ENCODE peak calls at places on chromosome 16, in eight cellular contexts. One of them, this sample, is unnamed.

GRCh38 chr16:24318670-24319069 is 62.5 kb downstream of the CACNG3 start:
- DNase-seq in tibial nerve: no peak
- DNase-seq in RWPE1: no peak
- DNase-seq in activated B cell treated with CpG ODN at 0.5 μM for 24 hours: no peak
- DNase-seq in thoracic aorta: no peak
- DNase-seq in mammary epithelial cell: no peak
- DNase-seq in body of pancreas: no peak
- DNase-seq in BJ: no peak
- DNase-seq in this sample: no peak

GRCh38 chr16:51762081-51762995 is 611.3 kb upstream of the SALL1 start:
- DNase-seq in tibial nerve: peak; percentile 48
- DNase-seq in RWPE1: peak; percentile 55
- DNase-seq in activated B cell treated with CpG ODN at 0.5 μM for 24 hours: peak; percentile 18
- DNase-seq in thoracic aorta: no peak
- DNase-seq in mammary epithelial cell: peak; percentile 49
- DNase-seq in body of pancreas: peak; percentile 78
- DNase-seq in BJ: peak; percentile 2
- DNase-seq in this sample: peak; percentile 88

GRCh38 chr16:50821586-50821985 is 79.7 kb downstream of the CYLD start:
- DNase-seq in tibial nerve: no peak
- DNase-seq in RWPE1: no peak
- DNase-seq in activated B cell treated with CpG ODN at 0.5 μM for 24 hours: no peak
- DNase-seq in thoracic aorta: no peak
- DNase-seq in mammary epithelial cell: no peak
- DNase-seq in body of pancreas: no peak
- DNase-seq in BJ: no peak
- DNase-seq in this sample: peak; percentile 42

GRCh38 chr16:12874135-12874534 is 27.3 kb upstream of the SHISA9 start:
- DNase-seq in tibial nerve: no peak
- DNase-seq in RWPE1: peak; percentile 67
- DNase-seq in activated B cell treated with CpG ODN at 0.5 μM for 24 hours: no peak
- DNase-seq in thoracic aorta: no peak
- DNase-seq in mammary epithelial cell: peak; percentile 73
- DNase-seq in body of pancreas: no peak
- DNase-seq in BJ: peak; percentile 29
- DNase-seq in this sample: no peak

GRCh38 chr16:70444249-70445063 is 5.6 kb upstream of the ST3GAL2 start:
- DNase-seq in tibial nerve: no peak
- DNase-seq in RWPE1: no peak
- DNase-seq in activated B cell treated with CpG ODN at 0.5 μM for 24 hours: no peak
- DNase-seq in thoracic aorta: no peak
- DNase-seq in mammary epithelial cell: no peak
- DNase-seq in body of pancreas: no peak
- DNase-seq in BJ: no peak
- DNase-seq in this sample: no peak

GRCh38 chr16:9859706-9860105 is 322.5 kb downstream of the GRIN2A start:
- DNase-seq in tibial nerve: no peak
- DNase-seq in RWPE1: no peak
- DNase-seq in activated B cell treated with CpG ODN at 0.5 μM for 24 hours: no peak
- DNase-seq in thoracic aorta: no peak
- DNase-seq in mammary epithelial cell: no peak
- DNase-seq in body of pancreas: no peak
- DNase-seq in BJ: no peak
- DNase-seq in this sample: no peak

GRCh38 chr16:71933913-71934696 is 38.8 kb downstream of the IST1 start:
- DNase-seq in tibial nerve: no peak
- DNase-seq in RWPE1: no peak
- DNase-seq in activated B cell treated with CpG ODN at 0.5 μM for 24 hours: no peak
- DNase-seq in thoracic aorta: no peak
- DNase-seq in mammary epithelial cell: peak; percentile 25
- DNase-seq in body of pancreas: no peak
- DNase-seq in BJ: no peak
- DNase-seq in this sample: no peak

GRCh38 chr16:85330694-85331188 is 218.5 kb upstream of the CIBAR2 start:
- DNase-seq in tibial nerve: no peak
- DNase-seq in RWPE1: peak; percentile 61
- DNase-seq in activated B cell treated with CpG ODN at 0.5 μM for 24 hours: no peak
- DNase-seq in thoracic aorta: no peak
- DNase-seq in mammary epithelial cell: peak; percentile 61
- DNase-seq in body of pancreas: peak; percentile 70
- DNase-seq in BJ: peak; percentile 44
- DNase-seq in this sample: no peak

GRCh38 chr16:73053379-73054130 is 5.6 kb upstream of the ZFHX3 start:
- DNase-seq in tibial nerve: no peak
- DNase-seq in RWPE1: peak; percentile 84
- DNase-seq in activated B cell treated with CpG ODN at 0.5 μM for 24 hours: no peak
- DNase-seq in thoracic aorta: no peak
- DNase-seq in mammary epithelial cell: peak; percentile 32
- DNase-seq in body of pancreas: no peak
- DNase-seq in BJ: no peak
- DNase-seq in this sample: no peak

GRCh38 chr16:78775161-78775561 is 675.7 kb downstream of the WWOX start:
- DNase-seq in tibial nerve: no peak
- DNase-seq in RWPE1: no peak
- DNase-seq in activated B cell treated with CpG ODN at 0.5 μM for 24 hours: no peak
- DNase-seq in thoracic aorta: no peak
- DNase-seq in mammary epithelial cell: no peak
- DNase-seq in body of pancreas: no peak
- DNase-seq in BJ: no peak
- DNase-seq in this sample: no peak

GRCh38 chr16:27377666-27378485 is 24.1 kb upstream of the IL21R start:
- DNase-seq in tibial nerve: no peak
- DNase-seq in RWPE1: no peak
- DNase-seq in activated B cell treated with CpG ODN at 0.5 μM for 24 hours: no peak
- DNase-seq in thoracic aorta: no peak
- DNase-seq in mammary epithelial cell: no peak
- DNase-seq in body of pancreas: no peak
- DNase-seq in BJ: no peak
- DNase-seq in this sample: no peak

GRCh38 chr16:24525970-24526559 is 13.3 kb upstream of the RBBP6 start:
- DNase-seq in tibial nerve: no peak
- DNase-seq in RWPE1: peak; percentile 87
- DNase-seq in activated B cell treated with CpG ODN at 0.5 μM for 24 hours: no peak
- DNase-seq in thoracic aorta: no peak
- DNase-seq in mammary epithelial cell: peak; percentile 54
- DNase-seq in body of pancreas: peak; percentile 41
- DNase-seq in BJ: peak; percentile 71
- DNase-seq in this sample: peak; percentile 31

GRCh38 chr16:68782198-68783174 is 45.4 kb downstream of the CDH1 start:
- DNase-seq in tibial nerve: no peak
- DNase-seq in RWPE1: no peak
- DNase-seq in activated B cell treated with CpG ODN at 0.5 μM for 24 hours: no peak
- DNase-seq in thoracic aorta: no peak
- DNase-seq in mammary epithelial cell: no peak
- DNase-seq in body of pancreas: no peak
- DNase-seq in BJ: no peak
- DNase-seq in this sample: no peak

GRCh38 chr16:22206013-22206846 is at the start of gene EEF2K:
- DNase-seq in tibial nerve: peak; percentile 86
- DNase-seq in RWPE1: peak; percentile 93
- DNase-seq in activated B cell treated with CpG ODN at 0.5 μM for 24 hours: peak; percentile 75
- DNase-seq in thoracic aorta: peak; percentile 81
- DNase-seq in mammary epithelial cell: peak; percentile 94
- DNase-seq in body of pancreas: peak; percentile 97
- DNase-seq in BJ: peak; percentile 68
- DNase-seq in this sample: peak; percentile 92

GRCh38 chr16:87050142-87050541 is 267.1 kb downstream of the C16orf95 start:
- DNase-seq in tibial nerve: no peak
- DNase-seq in RWPE1: no peak
- DNase-seq in activated B cell treated with CpG ODN at 0.5 μM for 24 hours: no peak
- DNase-seq in thoracic aorta: no peak
- DNase-seq in mammary epithelial cell: no peak
- DNase-seq in body of pancreas: no peak
- DNase-seq in BJ: no peak
- DNase-seq in this sample: no peak

GRCh38 chr16:58733671-58734458 is at the start of gene GOT2:
- DNase-seq in tibial nerve: peak; percentile 35
- DNase-seq in RWPE1: peak; percentile 82
- DNase-seq in activated B cell treated with CpG ODN at 0.5 μM for 24 hours: peak; percentile 77
- DNase-seq in thoracic aorta: peak; percentile 13
- DNase-seq in mammary epithelial cell: peak; percentile 90
- DNase-seq in body of pancreas: peak; percentile 78
- DNase-seq in BJ: peak; percentile 40
- DNase-seq in this sample: peak; percentile 90

GRCh38 chr16:69741951-69742904 is 12.5 kb downstream of the NOB1 start:
- DNase-seq in tibial nerve: peak; percentile 86
- DNase-seq in RWPE1: no peak
- DNase-seq in activated B cell treated with CpG ODN at 0.5 μM for 24 hours: no peak
- DNase-seq in thoracic aorta: no peak
- DNase-seq in mammary epithelial cell: peak; percentile 69
- DNase-seq in body of pancreas: peak; percentile 69
- DNase-seq in BJ: no peak
- DNase-seq in this sample: no peak

DNA sequence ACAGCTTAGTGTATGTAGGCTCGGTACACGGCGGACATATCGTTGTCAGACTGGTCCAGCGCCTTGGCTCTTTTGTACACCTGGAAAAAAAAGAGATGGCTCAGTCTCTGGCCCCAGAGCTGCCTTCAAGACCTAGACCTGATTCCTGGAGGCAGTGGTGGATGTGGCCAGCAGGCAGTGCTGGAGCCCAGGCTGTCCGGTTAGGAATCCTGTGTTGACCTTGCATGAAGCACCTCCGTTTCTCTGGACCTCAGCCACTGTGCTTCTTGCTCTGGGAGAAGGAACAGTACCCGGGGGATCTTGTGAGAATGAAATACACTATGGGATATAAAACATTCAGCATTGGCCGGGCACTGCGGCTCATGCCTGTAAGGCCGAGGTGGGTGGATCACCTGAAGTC is 2.8 kb upstream of the ROGDI start:
- DNase-seq in tibial nerve: no peak
- DNase-seq in RWPE1: no peak
- DNase-seq in activated B cell treated with CpG ODN at 0.5 μM for 24 hours: no peak
- DNase-seq in thoracic aorta: no peak
- DNase-seq in mammary epithelial cell: no peak
- DNase-seq in body of pancreas: no peak
- DNase-seq in BJ: no peak
- DNase-seq in this sample: no peak
- TF ChIP-seq CTCF in tibial nerve: no peak
- TF ChIP-seq CTCF in RWPE1: no peak
- TF ChIP-seq CTCF in activated B cell treated with CpG ODN at 0.5 μM for 24 hours: no peak
- TF ChIP-seq CTCF in thoracic aorta: no peak
- TF ChIP-seq CTCF in mammary epithelial cell: no peak
- TF ChIP-seq CTCF in body of pancreas: no peak
- TF ChIP-seq CTCF in BJ: no peak
- TF ChIP-seq CTCF in this sample: no peak

GRCh38 chr16:88662843-88663606 is at the start of gene MVD:
- DNase-seq in tibial nerve: peak; percentile 93
- DNase-seq in RWPE1: peak; percentile 99
- DNase-seq in activated B cell treated with CpG ODN at 0.5 μM for 24 hours: peak; percentile 89
- DNase-seq in thoracic aorta: peak; percentile 83
- DNase-seq in mammary epithelial cell: peak; percentile 98
- DNase-seq in body of pancreas: peak; percentile 97
- DNase-seq in BJ: peak; percentile 87
- DNase-seq in this sample: peak; percentile 98
- TF ChIP-seq CTCF in tibial nerve: peak; percentile 44
- TF ChIP-seq CTCF in RWPE1: no peak
- TF ChIP-seq CTCF in activated B cell treated with CpG ODN at 0.5 μM for 24 hours: no peak
- TF ChIP-seq CTCF in thoracic aorta: no peak
- TF ChIP-seq CTCF in mammary epithelial cell: no peak
- TF ChIP-seq CTCF in body of pancreas: peak; percentile 7
- TF ChIP-seq CTCF in BJ: no peak
- TF ChIP-seq CTCF in this sample: no peak

DNA sequence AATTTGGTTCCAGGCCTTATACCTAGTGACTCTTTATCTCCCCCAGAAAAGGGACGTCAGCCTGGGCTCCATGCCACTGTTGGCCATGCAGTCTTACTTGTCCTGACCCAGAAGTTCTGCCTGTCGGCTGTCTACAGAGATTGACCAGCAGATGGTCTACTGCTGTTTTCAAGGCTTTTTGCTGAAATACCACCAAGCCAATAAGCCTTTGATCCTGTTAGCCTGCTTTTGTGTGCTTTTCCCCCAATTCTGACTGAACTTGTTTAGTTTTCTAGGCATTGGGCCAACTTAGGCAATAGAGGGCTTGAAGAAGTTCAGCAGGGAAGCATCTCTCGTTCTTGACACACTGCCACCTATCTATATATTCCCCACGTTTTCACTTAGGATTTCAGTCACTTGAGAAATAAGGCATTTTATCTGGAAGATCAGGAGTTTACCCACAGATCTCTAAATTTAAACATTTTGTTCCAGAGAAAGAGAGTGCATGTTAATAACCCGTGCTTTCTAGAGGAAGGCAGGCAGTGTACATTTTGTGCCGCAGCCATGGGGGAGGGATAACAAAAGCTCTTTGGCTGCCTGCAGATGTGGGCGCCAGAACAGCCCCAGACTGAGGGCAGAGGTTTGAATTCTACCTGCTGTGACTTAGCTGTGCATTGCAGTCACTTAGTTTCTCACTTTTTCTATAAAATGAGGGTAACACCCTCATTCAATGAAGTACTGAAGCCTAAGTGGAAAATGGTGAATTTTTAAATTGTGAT is 12.3 kb upstream of the CARMIL2 start:
- DNase-seq in tibial nerve: no peak
- DNase-seq in RWPE1: no peak
- DNase-seq in activated B cell treated with CpG ODN at 0.5 μM for 24 hours: no peak
- DNase-seq in thoracic aorta: no peak
- DNase-seq in mammary epithelial cell: no peak
- DNase-seq in body of pancreas: no peak
- DNase-seq in BJ: no peak
- DNase-seq in this sample: no peak
- TF ChIP-seq CTCF in tibial nerve: no peak
- TF ChIP-seq CTCF in RWPE1: no peak
- TF ChIP-seq CTCF in activated B cell treated with CpG ODN at 0.5 μM for 24 hours: no peak
- TF ChIP-seq CTCF in thoracic aorta: no peak
- TF ChIP-seq CTCF in mammary epithelial cell: no peak
- TF ChIP-seq CTCF in body of pancreas: no peak
- TF ChIP-seq CTCF in BJ: no peak
- TF ChIP-seq CTCF in this sample: no peak

GRCh38 chr16:57374067-57374534 is 1.8 kb downstream of the CX3CL1 start:
- DNase-seq in tibial nerve: no peak
- DNase-seq in RWPE1: peak; percentile 60
- DNase-seq in activated B cell treated with CpG ODN at 0.5 μM for 24 hours: no peak
- DNase-seq in thoracic aorta: peak; percentile 34
- DNase-seq in mammary epithelial cell: peak; percentile 80
- DNase-seq in body of pancreas: peak; percentile 27
- DNase-seq in BJ: no peak
- DNase-seq in this sample: no peak

GRCh38 chr16:57376313-57376818 is 4.1 kb downstream of the CX3CL1 start:
- DNase-seq in tibial nerve: no peak
- DNase-seq in RWPE1: no peak
- DNase-seq in activated B cell treated with CpG ODN at 0.5 μM for 24 hours: no peak
- DNase-seq in thoracic aorta: no peak
- DNase-seq in mammary epithelial cell: no peak
- DNase-seq in body of pancreas: no peak
- DNase-seq in BJ: no peak
- DNase-seq in this sample: no peak

GRCh38 chr16:57380671-57381462 is 8.6 kb downstream of the CX3CL1 start:
- DNase-seq in tibial nerve: no peak
- DNase-seq in RWPE1: no peak
- DNase-seq in activated B cell treated with CpG ODN at 0.5 μM for 24 hours: no peak
- DNase-seq in thoracic aorta: no peak
- DNase-seq in mammary epithelial cell: no peak
- DNase-seq in body of pancreas: peak; percentile 37
- DNase-seq in BJ: no peak
- DNase-seq in this sample: no peak

GRCh38 chr16:57379579-57379978 is 7.3 kb downstream of the CX3CL1 start:
- DNase-seq in tibial nerve: no peak
- DNase-seq in RWPE1: no peak
- DNase-seq in activated B cell treated with CpG ODN at 0.5 μM for 24 hours: no peak
- DNase-seq in thoracic aorta: no peak
- DNase-seq in mammary epithelial cell: peak; percentile 52
- DNase-seq in body of pancreas: no peak
- DNase-seq in BJ: no peak
- DNase-seq in this sample: no peak

GRCh38 chr16:57377080-57377841 is 5.0 kb downstream of the CX3CL1 start:
- DNase-seq in tibial nerve: no peak
- DNase-seq in RWPE1: peak; percentile 36
- DNase-seq in activated B cell treated with CpG ODN at 0.5 μM for 24 hours: peak; percentile 46
- DNase-seq in thoracic aorta: no peak
- DNase-seq in mammary epithelial cell: peak; percentile 72
- DNase-seq in body of pancreas: no peak
- DNase-seq in BJ: no peak
- DNase-seq in this sample: no peak
- TF ChIP-seq CTCF in tibial nerve: no peak
- TF ChIP-seq CTCF in RWPE1: no peak
- TF ChIP-seq CTCF in activated B cell treated with CpG ODN at 0.5 μM for 24 hours: no peak
- TF ChIP-seq CTCF in thoracic aorta: no peak
- TF ChIP-seq CTCF in mammary epithelial cell: peak; percentile 16
- TF ChIP-seq CTCF in body of pancreas: no peak
- TF ChIP-seq CTCF in BJ: no peak
- TF ChIP-seq CTCF in this sample: no peak

This sample was measured in type B pancreatic cell.